ENCODE peak calls at places on chromosome 16, in five cellular contexts. N, H, A, U and T are unnamed samples.

GRCh38 chr16:58563775-58564174 is 48.5 kb downstream of the SETD6 start:
- DNase-seq in N (no peak), H (no peak), A (no peak), U (no peak), T (no peak)

GRCh38 chr16:3509470-3509928 is 8.7 kb downstream of the CLUAP1 start:
- DNase-seq in N (no peak), H (no peak), A (no peak), U (no peak), T (peak; percentile 76)

GRCh38 chr16:72162105-72162680 is 9.8 kb downstream of the PMFBP1 start:
- DNase-seq in N (no peak), H (no peak), A (no peak), U (no peak), T (no peak)

GRCh38 chr16:89491238-89491869 is 993 bp upstream of the ANKRD11 start:
- DNase-seq in N (no peak), H (no peak), A (peak; percentile 42), U (no peak), T (no peak)

GRCh38 chr16:65600046-65600445 is 478.2 kb upstream of the CDH11 start:
- DNase-seq in N (no peak), H (no peak), A (no peak), U (no peak), T (no peak)

GRCh38 chr16:3797473-3797872 is 80.1 kb upstream of the TRAP1 start:
- DNase-seq in N (no peak), H (no peak), A (no peak), U (no peak), T (no peak)

GRCh38 chr16:50304467-50305440 is 38.4 kb downstream of the ADCY7 start:
- DNase-seq in N (no peak), H (no peak), A (no peak), U (no peak), T (no peak)

GRCh38 chr16:84597518-84598390 is 20.1 kb downstream of the COTL1 start:
- DNase-seq in N (no peak), H (no peak), A (no peak), U (no peak), T (no peak)

GRCh38 chr16:68923116-68923515 is 79.8 kb downstream of the TANGO6 start:
- DNase-seq in N (no peak), H (no peak), A (no peak), U (no peak), T (no peak)

GRCh38 chr16:17227278-17227677 is 243.5 kb downstream of the XYLT1 start:
- DNase-seq in N (no peak), H (no peak), A (no peak), U (no peak), T (no peak)

GRCh38 chr16:4373909-4374742 is 2.5 kb downstream of the VASN start:
- DNase-seq in N (peak; percentile 95), H (peak; percentile 98), A (peak; percentile 99), U (peak; percentile 85), T (peak; percentile 59)

GRCh38 chr16:24748242-24748641 is 18.8 kb downstream of the TNRC6A start:
- DNase-seq in N (peak; percentile 95), H (peak; percentile 97), A (peak; percentile 91), U (peak; percentile 82), T (no peak)

GRCh38 chr16:53695070-53695469 is 8.6 kb downstream of the RPGRIP1L start:
- DNase-seq in N (peak; percentile 92), H (peak; percentile 93), A (peak; percentile 84), U (no peak), T (no peak)

GRCh38 chr16:77500286-77500598 is 65.4 kb upstream of the ADAMTS18 start:
- DNase-seq in N (no peak), H (no peak), A (no peak), U (no peak), T (no peak)

DNA sequence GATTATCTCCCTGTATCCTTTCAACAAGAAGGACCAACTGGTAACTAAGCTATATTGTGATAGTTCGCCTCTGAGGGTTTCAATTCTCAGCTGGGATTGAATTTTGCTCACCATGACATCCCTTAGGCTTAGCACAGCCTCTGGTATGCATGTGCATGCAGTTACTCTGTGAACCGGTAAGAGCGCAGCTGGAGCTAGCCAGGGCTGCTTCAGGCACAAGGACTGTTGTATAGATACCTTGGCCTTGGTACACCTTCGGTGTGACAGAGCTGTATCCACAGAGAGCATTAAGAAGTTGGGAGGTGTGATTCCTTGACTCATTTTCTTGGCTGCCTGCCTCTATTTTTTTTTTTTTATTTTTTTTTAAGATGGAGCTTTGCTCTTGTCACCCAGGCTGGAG is 2.3 kb upstream of the NUTF2 start:
- DNase-seq in N (no peak), H (peak; percentile 51), A (peak; percentile 37), U (no peak), T (no peak)
- TF ChIP-seq CTCF in N (no peak), H (no peak), A (peak; percentile 32), U (no peak), T (no peak)

DNA sequence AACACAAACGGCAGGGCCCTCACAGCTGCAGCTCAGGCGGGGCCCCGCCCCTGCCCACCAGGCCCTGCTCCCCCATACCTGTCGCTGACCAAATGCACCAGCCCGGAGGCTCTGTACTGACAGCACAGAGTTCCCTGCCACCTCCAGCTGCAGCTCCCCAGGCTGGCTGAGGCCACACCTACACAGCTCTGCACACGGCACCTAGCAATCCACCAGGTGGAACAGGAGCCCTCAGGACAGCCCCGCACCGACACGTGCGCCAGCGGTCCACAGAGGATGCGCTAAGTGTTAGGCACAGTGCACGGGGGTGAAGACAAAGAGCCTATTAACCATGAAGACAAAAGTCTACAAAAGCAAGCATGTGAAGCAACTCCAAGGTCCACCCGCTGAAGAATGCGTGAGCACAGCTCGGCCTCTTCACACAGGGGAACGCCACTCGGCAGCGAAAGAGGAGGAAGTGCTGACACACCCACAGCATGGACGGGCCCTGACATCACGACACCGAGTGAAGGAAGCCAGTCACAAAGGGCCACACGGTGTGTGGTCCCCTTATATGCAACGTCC is 5.4 kb downstream of the ZCCHC14 start:
- DNase-seq in N (no peak), H (no peak), A (peak; percentile 55), U (peak; percentile 55), T (peak; percentile 88)
- H3K4me3 ChIP-seq in N (no peak overlapping the region), H (no peak overlapping the region), A (peak overlapping the region; percentile 12), U (no peak overlapping the region), T (no peak overlapping the region)

DNA sequence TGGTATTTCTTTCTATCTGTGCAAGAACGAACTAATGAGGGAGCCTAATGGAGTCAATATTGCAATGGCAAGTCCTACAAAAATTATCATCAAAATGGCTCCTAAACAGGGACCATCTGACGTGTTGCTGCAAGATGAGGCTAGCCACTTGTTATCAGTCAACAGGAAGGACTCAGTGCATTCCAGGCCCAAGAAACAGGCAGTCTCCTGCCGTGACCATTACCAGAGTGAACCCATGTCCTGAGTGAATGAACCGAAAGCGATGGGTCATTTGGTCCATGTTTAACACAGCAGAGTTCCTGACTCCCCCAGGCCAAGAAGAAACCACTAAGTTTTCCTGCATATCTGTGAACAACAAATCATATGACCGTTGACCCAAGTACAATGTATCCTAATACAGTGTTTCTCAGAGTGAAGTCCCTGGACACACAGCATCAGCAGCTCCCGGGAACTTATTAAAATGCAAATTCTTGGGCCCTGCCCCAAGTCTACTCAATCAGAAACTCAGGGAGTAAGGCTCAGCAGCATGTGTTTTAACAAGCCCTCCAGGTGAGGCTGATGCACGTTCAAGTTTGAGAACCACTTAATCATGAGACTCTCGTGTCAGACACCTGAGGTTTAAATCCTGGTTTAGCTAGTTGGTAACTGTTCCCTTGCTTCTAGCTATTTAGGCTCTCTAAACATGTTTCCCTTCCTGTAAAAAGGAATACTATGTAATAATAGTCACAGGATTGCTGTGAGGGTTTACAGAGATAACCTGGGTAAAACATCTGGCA is 429.4 kb upstream of the MAF start:
- DNase-seq in N (no peak), H (no peak), A (no peak), U (peak; percentile 32), T (no peak)
- TF ChIP-seq CTCF in N (no peak), H (no peak), A (no peak), U (no peak), T (no peak)

DNA sequence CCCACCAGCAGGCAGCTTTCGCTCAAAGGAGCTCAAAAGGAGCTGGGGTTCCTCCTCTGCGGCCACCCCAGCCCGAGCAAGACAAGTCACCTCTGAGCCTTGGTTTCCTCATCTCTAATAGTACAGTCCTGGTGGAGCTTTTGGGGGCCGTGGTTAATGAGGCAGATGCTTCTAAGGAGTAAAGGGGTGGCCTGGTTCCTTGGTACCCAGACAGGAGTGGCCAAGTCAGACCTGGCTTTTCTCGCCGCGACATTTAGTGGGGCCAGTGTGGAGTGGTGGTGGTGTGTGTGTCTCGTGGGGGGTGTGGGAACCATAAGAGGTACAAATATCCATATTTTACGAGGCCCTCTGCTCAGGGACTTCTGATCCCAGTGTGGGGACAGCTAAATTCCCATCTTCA is 6.7 kb downstream of the FOXF1 start:
- DNase-seq in N (no peak), H (peak; percentile 21), A (no peak), U (no peak), T (no peak)
- H3K4me3 ChIP-seq in N (no peak overlapping the region), H (peak overlapping the region; percentile 99), A (no peak overlapping the region), U (no peak overlapping the region), T (no peak overlapping the region)

DNA sequence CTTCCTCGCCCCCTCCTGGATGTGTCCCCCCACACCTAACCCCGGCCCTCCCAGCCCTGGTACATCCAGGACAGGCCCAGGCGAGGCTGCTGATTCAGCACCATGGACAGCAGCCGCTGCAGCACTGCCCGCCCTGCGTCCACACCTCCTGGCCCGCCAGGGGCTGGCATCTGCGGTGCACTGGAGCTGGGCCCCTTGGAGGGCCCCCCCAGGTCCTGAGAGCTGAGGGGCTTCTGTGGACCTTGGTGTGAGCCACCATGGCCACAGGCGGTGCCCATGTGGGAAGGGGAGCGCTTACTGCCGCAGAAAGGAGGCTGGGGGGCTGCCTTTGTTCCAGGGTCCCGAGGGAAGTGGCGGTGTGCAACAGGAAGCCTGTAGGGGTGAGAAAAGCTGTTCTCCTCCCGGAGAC is 35.9 kb downstream of the CACNA1H start:
- DNase-seq in N (no peak), H (peak; percentile 30), A (peak; percentile 13), U (no peak), T (peak; percentile 67)
- TF ChIP-seq CTCF in N (no peak), H (no peak), A (no peak), U (no peak), T (no peak)